ENCODE peak calls at places on chromosomes 2 and 18, in ten cellular contexts. M is WTC11, T is thoracic aorta, A is tibial nerve, O is GM10248, H is IMR-90, J is neural progenitor cell, Q is lower lobe of right lung, G is HFF-Myc, F is DND-41. V is an unnamed sample.

GRCh38 chr2:170812716-170813585 is 3.7 kb upstream of the GAD1 start:
- DNase-seq in G (peak; percentile 59), M (no peak), F (peak; percentile 35), T (no peak), Q (no peak), J (peak; percentile 94), O (peak; percentile 63), H (peak; percentile 84), A (no peak), V (peak; percentile 67)

GRCh38 chr2:29544031-29544430 is 377.4 kb downstream of the ALK start:
- DNase-seq in J (no peak), F (no peak), H (no peak), Q (no peak), G (no peak), O (no peak), A (no peak), M (no peak), T (no peak), V (no peak)

GRCh38 chr2:43136862-43137261 is 89.5 kb downstream of the ZFP36L2 start:
- DNase-seq in F (peak; percentile 96), A (no peak), O (peak; percentile 28), G (no peak), T (no peak), H (no peak), Q (no peak), J (no peak), M (no peak), V (no peak)

GRCh38 chr2:102753563-102754159 is 8.2 kb upstream of the TMEM182 start:
- DNase-seq in H (peak; percentile 53), M (no peak), Q (no peak), G (no peak), T (no peak), J (peak; percentile 62), O (peak; percentile 22), A (no peak), F (peak; percentile 32), V (peak; percentile 28)

GRCh38 chr2:238164906-238165287 is 6.1 kb downstream of the ERFE start:
- DNase-seq in O (no peak), M (no peak), G (no peak), T (no peak), Q (no peak), J (no peak), F (no peak), H (no peak), A (no peak), V (peak; percentile 26)

GRCh38 chr2:96591494-96591893 is 46.6 kb downstream of the KANSL3 start:
- DNase-seq in Q (no peak), A (no peak), F (no peak), M (no peak), O (no peak), H (no peak), T (no peak), G (no peak), J (no peak), V (no peak)

GRCh38 chr2:143030127-143030526 is 99.1 kb upstream of the ARHGAP15 start:
- DNase-seq in H (peak; percentile 46), F (no peak), T (no peak), M (no peak), A (no peak), Q (no peak), G (no peak), J (no peak), O (no peak), V (no peak)

GRCh38 chr18:8951491-8951890 is 151.0 kb upstream of the NDUFV2 start:
- DNase-seq in O (no peak), Q (no peak), M (no peak), J (no peak), T (no peak), G (no peak), H (no peak), A (no peak), F (peak; percentile 50), V (no peak)

GRCh38 chr2:224518806-224519580 is 66.2 kb downstream of the CUL3 start:
- DNase-seq in H (peak; percentile 84), Q (no peak), O (no peak), T (no peak), G (no peak), M (no peak), J (no peak), A (no peak), F (no peak), V (no peak)

GRCh38 chr2:98852903-98853302 is 83.1 kb downstream of the CRACDL start:
- DNase-seq in G (no peak), H (no peak), A (no peak), O (no peak), Q (no peak), F (no peak), M (no peak), J (no peak), T (no peak), V (no peak)

GRCh38 chr2:151852260-151853069 is 24.2 kb upstream of the ARL5A start:
- DNase-seq in M (no peak), A (no peak), Q (no peak), T (no peak), F (no peak), G (no peak), J (no peak), O (no peak), H (no peak), V (no peak)

GRCh38 chr18:7945882-7946281 is 378.8 kb downstream of the PTPRM start:
- DNase-seq in T (no peak), O (no peak), A (no peak), Q (no peak), H (peak; percentile 97), F (no peak), J (no peak), M (no peak), G (peak; percentile 88), V (no peak)

GRCh38 chr18:47883771-47884413 is 46.6 kb downstream of the SMAD2 start:
- DNase-seq in F (no peak), J (no peak), G (no peak), H (peak; percentile 76), Q (no peak), M (no peak), A (no peak), T (no peak), O (no peak), V (no peak)

GRCh38 chr2:112584134-112584890 is at the start of gene CHCHD5:
- DNase-seq in F (no peak), M (peak; percentile 90), G (peak; percentile 86), J (peak; percentile 95), O (peak; percentile 91), A (peak; percentile 93), H (peak; percentile 94), T (peak; percentile 89), Q (peak; percentile 96), V (peak; percentile 86)
- TF ChIP-seq CTCF in F (no peak), M (no peak), G (no peak), J (peak; percentile 47), O (no peak), A (peak; percentile 60), H (peak; percentile 25), T (peak; percentile 15), Q (peak; percentile 43), V (no peak)

GRCh38 chr2:36322108-36322507 is 33.5 kb upstream of the CRIM1 start:
- DNase-seq in J (peak; percentile 65), Q (no peak), M (no peak), O (no peak), F (no peak), T (no peak), H (peak; percentile 70), G (peak; percentile 19), A (no peak), V (no peak)
- TF ChIP-seq CTCF in J (peak; percentile 66), Q (no peak), M (peak; percentile 20), O (peak; percentile 32), F (peak; percentile 32), T (no peak), H (peak; percentile 57), G (peak; percentile 60), A (peak; percentile 29), V (no peak)

GRCh38 chr2:20416723-20417122 is 30.2 kb upstream of the RHOB start:
- DNase-seq in F (no peak), H (no peak), G (no peak), J (no peak), T (no peak), M (no peak), Q (no peak), O (no peak), A (no peak), V (no peak)
- TF ChIP-seq CTCF in F (no peak), H (no peak), G (no peak), J (no peak), T (no peak), M (no peak), Q (no peak), O (no peak), A (no peak), V (no peak)

GRCh38 chr2:241607162-241607885 is 29.6 kb downstream of the THAP4 start:
- DNase-seq in A (no peak), G (no peak), O (no peak), F (no peak), Q (no peak), J (no peak), H (no peak), M (no peak), T (no peak), V (no peak)

GRCh38 chr2:241611062-241611461 is 25.9 kb downstream of the THAP4 start:
- DNase-seq in M (no peak), F (no peak), O (no peak), Q (no peak), G (no peak), T (no peak), A (no peak), J (no peak), H (no peak), V (no peak)

GRCh38 chr2:241612156-241613017 is 24.6 kb downstream of the THAP4 start:
- DNase-seq in J (no peak), G (no peak), Q (no peak), F (no peak), T (no peak), H (peak; percentile 20), O (no peak), A (no peak), M (no peak), V (no peak)

GRCh38 chr2:241608881-241609280 is 28.1 kb downstream of the THAP4 start:
- DNase-seq in A (no peak), H (no peak), M (no peak), J (no peak), O (no peak), G (no peak), T (no peak), Q (no peak), F (no peak), V (no peak)

DNA sequence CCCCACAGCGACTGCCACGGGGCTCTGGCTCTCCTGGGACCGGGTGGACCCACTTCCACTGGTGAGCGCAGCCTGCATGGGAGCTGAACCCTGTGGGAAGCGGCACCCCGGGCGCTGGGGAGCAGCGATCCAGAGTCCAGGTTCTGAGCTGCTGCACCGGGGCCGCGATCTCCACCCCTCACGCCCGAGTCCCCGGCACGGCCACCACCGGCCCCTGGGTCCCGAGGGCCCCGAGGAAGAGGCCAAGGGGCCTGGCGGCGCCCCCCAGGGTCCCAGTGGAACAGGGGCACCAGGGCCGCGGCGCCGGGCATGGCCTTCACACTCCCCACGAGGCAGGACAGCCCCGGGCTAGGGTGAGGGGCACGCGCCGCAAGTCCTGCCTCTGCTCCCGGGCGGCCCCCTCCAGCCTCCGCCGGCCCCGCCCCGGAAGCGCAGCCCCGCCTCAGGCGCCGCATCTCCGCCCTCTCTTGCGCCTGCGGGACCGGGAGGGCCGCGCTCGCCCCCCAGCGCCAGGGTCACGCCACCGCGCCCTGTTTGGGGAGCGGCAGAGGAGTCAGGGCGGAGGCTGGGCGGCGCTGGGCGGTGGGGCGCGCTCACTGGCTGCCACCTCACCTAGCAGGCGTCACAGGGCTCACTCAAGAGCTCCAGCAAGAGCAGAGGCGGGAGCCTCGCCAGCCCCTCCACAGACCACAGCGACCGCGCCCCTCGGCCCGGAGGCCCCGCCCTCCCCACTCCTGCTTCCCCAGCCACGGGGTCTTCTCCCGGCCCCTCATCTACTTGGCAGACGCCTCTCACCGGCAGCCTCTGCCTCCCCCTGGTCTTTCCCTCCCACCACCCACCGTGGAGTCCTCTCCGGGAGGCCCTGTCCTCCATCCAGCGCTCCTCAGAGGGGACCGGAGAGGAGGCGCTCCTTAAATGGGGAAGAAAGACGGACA is 26.8 kb downstream of the THAP4 start:
- DNase-seq in Q (peak; percentile 93), G (peak; percentile 41), F (peak; percentile 53), T (peak; percentile 46), O (peak; percentile 95), A (peak; percentile 50), M (peak; percentile 97), J (peak; percentile 97), H (peak; percentile 62), V (peak; percentile 97)
- TF ChIP-seq CTCF in Q (peak; percentile 66), G (peak; percentile 44), F (no peak), T (peak; percentile 51), O (peak; percentile 91), A (peak; percentile 78), M (peak; percentile 54), J (peak; percentile 72), H (peak; percentile 66), V (peak; percentile 98)

V was measured in GM20000.